ENCODE peak calls at places on chromosomes 5 and 9, in nine cellular contexts. V is fibroblast of lung, I is keratinocyte, D is HCT116, H is hepatocyte, P is GM23248, M is K562, O is astrocyte, L is PC-9. F is an unnamed sample. For H3K79me2, the result is how much of the 10 kb centered on the place peaks cover.

GRCh38 chr9:73023025-73023541 is 70.2 kb upstream of the ALDH1A1 start:
- DNase-seq in V (peak), I (peak), D (peak), H (peak), P (peak), M (no peak), O (peak), L (peak), F (peak)

GRCh38 chr5:139698461-139699146 is 50.5 kb downstream of the CXXC5 start:
- DNase-seq in V (peak), I (no peak), D (no peak), H (peak), P (peak), M (peak), O (peak), L (peak), F (peak)

GRCh38 chr5:160675988-160676387 is 176.0 kb downstream of the ATP10B start:
- DNase-seq in V (no peak), I (no peak), D (no peak), H (no peak), P (no peak), M (no peak), O (no peak), L (no peak), F (no peak)

GRCh38 chr5:169668732-169669131 is 31.7 kb downstream of the DOCK2 start:
- DNase-seq in V (peak), I (no peak), D (no peak), H (no peak), P (no peak), M (no peak), O (peak), L (no peak), F (no peak)

GRCh38 chr5:71925608-71926091 is 181.6 kb upstream of the MAP1B start:
- DNase-seq in V (no peak), I (no peak), D (no peak), H (no peak), P (peak), M (no peak), O (peak), L (no peak), F (no peak)

GRCh38 chr5:139655727-139656271 is 7.7 kb downstream of the CXXC5 start:
- DNase-seq in V (peak), I (no peak), D (no peak), H (peak), P (peak), M (no peak), O (no peak), L (peak), F (no peak)

GRCh38 chr5:137268646-137269045 is 230.5 kb downstream of the SPOCK1 start:
- DNase-seq in V (no peak), I (no peak), D (no peak), H (no peak), P (peak), M (no peak), O (no peak), L (no peak), F (no peak)

GRCh38 chr9:17993009-17993408 is 414.1 kb downstream of the SH3GL2 start:
- DNase-seq in V (no peak), I (no peak), D (no peak), H (no peak), P (no peak), M (no peak), O (no peak), L (no peak), F (no peak)

GRCh38 chr9:34710023-34710422 is at the start of gene CCL21:
- DNase-seq in V (peak), I (no peak), D (no peak), H (no peak), P (no peak), M (no peak), O (peak), L (no peak), F (no peak)

GRCh38 chr5:65172486-65173129 is 309.1 kb downstream of the ADAMTS6 start:
- DNase-seq in V (no peak), I (no peak), D (no peak), H (no peak), P (peak), M (no peak), O (peak), L (no peak), F (no peak)

GRCh38 chr5:81553570-81554212 is 159.8 kb upstream of the ACOT12 start:
- DNase-seq in V (no peak), I (no peak), D (no peak), H (no peak), P (no peak), M (no peak), O (no peak), L (no peak), F (no peak)

GRCh38 chr5:11143456-11144267 is 382.6 kb upstream of the DAP start:
- DNase-seq in V (no peak), I (no peak), D (no peak), H (no peak), P (no peak), M (no peak), O (peak), L (no peak), F (no peak)

GRCh38 chr9:134765785-134766184 is 114.8 kb upstream of the FCN2 start:
- DNase-seq in V (no peak), I (no peak), D (no peak), H (no peak), P (no peak), M (no peak), O (no peak), L (no peak), F (no peak)

GRCh38 chr9:13322828-13323550 is 43.5 kb upstream of the MPDZ start:
- DNase-seq in V (no peak), I (no peak), D (no peak), H (no peak), P (no peak), M (no peak), O (no peak), L (no peak), F (peak)

GRCh38 chr9:12878342-12878978 is 103.6 kb downstream of the LURAP1L start:
- DNase-seq in V (peak), I (no peak), D (no peak), H (no peak), P (peak), M (no peak), O (no peak), L (no peak), F (peak)

GRCh38 chr9:105257767-105258166 is 13.3 kb downstream of the SLC44A1 start:
- DNase-seq in V (no peak), I (no peak), D (no peak), H (no peak), P (no peak), M (no peak), O (no peak), L (no peak), F (no peak)

GRCh38 chr9:105251733-105252404 is 7.4 kb downstream of the SLC44A1 start:
- DNase-seq in V (no peak), I (no peak), D (no peak), H (no peak), P (no peak), M (no peak), O (no peak), L (no peak), F (no peak)

GRCh38 chr9:105251133-105251532 is 6.7 kb downstream of the SLC44A1 start:
- DNase-seq in V (no peak), I (no peak), D (no peak), H (no peak), P (no peak), M (no peak), O (no peak), L (no peak), F (no peak)

GRCh38 chr9:105252405-105252756 is 7.9 kb downstream of the SLC44A1 start:
- DNase-seq in V (no peak), I (no peak), D (no peak), H (no peak), P (no peak), M (no peak), O (no peak), L (no peak), F (no peak)

GRCh38 chr9:105254226-105254625 is 9.8 kb downstream of the SLC44A1 start:
- DNase-seq in V (no peak), I (no peak), D (no peak), H (no peak), P (no peak), M (no peak), O (no peak), L (no peak), F (no peak)
- H3K79me2 ChIP-seq in V (under half), I (under half), D (under half), H (half or more), P (half or more), M (under half), O (under half), L (under half), F (half or more)

DNA sequence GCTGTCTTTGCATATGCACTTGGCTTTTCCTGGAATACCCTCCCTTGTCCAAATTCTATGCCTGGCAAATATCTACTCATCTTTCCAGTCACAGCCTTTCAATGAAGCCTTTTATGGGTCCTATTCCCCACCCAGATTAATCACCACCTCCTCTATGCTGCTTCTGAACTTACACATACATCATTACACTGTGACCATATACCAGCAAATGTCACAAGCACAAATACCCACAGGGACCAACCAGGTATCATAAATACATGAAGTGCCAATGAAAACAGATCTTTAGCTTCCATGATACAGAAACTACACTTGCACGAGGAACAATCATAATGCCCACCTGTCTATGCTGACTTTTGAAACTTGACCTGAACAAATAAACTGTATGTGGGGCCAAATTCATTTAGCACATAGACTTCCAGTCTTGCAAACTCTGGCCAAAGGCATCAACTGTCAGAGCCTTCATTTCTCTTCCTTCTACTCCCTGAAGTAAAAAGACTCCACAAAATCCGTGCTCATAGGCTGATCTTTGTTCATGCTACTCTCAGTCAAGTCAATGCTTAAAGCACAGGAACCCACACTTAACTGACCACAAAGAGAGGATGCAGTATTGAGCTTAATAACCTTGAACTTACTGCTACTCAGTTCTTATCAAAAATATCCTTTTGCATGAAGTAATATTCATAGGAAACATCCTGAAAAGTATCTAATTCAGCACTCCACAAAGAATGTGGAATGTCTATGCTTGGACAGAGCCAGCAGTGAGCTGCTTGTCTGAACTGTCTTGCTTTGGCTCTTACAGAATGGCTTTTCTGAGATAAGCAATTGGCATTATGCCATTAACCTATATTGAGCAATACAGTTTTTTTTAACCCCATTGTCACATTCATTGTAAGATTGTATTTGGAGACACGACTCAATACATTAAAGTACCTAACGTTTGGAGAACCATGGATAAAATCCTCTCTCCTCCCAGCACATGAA is 21.9 kb downstream of the LPAR1 start:
- DNase-seq in V (peak), I (no peak), D (no peak), H (peak), P (peak), M (no peak), O (peak), L (no peak), F (no peak)
- H3K79me2 ChIP-seq in V (half or more), I (half or more), D (under half), H (half or more), P (half or more), M (under half), O (under half), L (under half), F (under half)

GRCh38 chr5:17243287-17244063 is 26.0 kb downstream of the BASP1 start:
- DNase-seq in V (no peak), I (no peak), D (no peak), H (no peak), P (no peak), M (no peak), O (no peak), L (no peak), F (no peak)
- H3K79me2 ChIP-seq in V (half or more), I (half or more), D (under half), H (half or more), P (half or more), M (under half), O (half or more), L (under half), F (half or more)

GRCh38 chr5:124732891-124733670 is 13.4 kb downstream of the ZNF608 start:
- DNase-seq in V (no peak), I (no peak), D (no peak), H (no peak), P (no peak), M (no peak), O (no peak), L (no peak), F (no peak)

GRCh38 chr5:124730381-124730780 is 16.1 kb downstream of the ZNF608 start:
- DNase-seq in V (no peak), I (no peak), D (no peak), H (no peak), P (no peak), M (no peak), O (no peak), L (no peak), F (no peak)

GRCh38 chr5:124734574-124735168 is 11.8 kb downstream of the ZNF608 start:
- DNase-seq in V (no peak), I (no peak), D (no peak), H (no peak), P (no peak), M (no peak), O (no peak), L (no peak), F (no peak)

GRCh38 chr5:124729687-124730359 is 16.6 kb downstream of the ZNF608 start:
- DNase-seq in V (no peak), I (no peak), D (no peak), H (no peak), P (peak), M (no peak), O (peak), L (no peak), F (no peak)

DNA sequence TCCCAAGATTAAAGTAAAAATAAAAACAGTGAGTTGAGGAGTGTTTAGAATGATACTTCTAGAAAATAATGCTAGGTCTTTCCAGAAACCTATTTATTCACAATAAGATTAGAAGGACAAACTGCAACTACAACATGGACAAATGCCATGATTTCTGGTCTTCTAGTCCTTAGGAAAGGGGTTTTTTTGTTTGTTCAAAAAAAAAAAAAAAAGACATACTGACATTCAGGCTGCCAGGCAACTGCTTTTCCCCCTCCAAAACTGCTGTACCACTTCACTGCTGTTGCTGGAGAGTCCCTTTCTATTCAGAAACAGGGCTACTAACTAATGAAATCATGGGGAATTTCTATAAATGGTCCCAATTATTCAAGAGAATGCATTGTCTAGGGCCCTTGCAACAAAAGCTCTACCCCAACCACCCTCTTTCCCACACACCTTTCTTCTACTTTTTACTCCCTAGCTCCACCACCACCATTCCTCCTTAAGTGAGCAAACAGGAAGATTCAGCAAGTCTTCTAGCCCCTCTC is 14.0 kb downstream of the ZNF608 start:
- DNase-seq in V (no peak), I (no peak), D (no peak), H (no peak), P (no peak), M (no peak), O (no peak), L (no peak), F (no peak)
- H3K79me2 ChIP-seq in V (under half), I (under half), D (under half), H (half or more), P (under half), M (under half), O (half or more), L (under half), F (half or more)

GRCh38 chr9:79674052-79674777 is 102.5 kb downstream of the TLE4 start:
- DNase-seq in V (no peak), I (no peak), D (no peak), H (no peak), P (no peak), M (peak), O (no peak), L (no peak), F (no peak)
- H3K79me2 ChIP-seq in V (under half), I (under half), D (under half), H (under half), P (under half), M (under half), O (under half), L (under half), F (under half)

DNA sequence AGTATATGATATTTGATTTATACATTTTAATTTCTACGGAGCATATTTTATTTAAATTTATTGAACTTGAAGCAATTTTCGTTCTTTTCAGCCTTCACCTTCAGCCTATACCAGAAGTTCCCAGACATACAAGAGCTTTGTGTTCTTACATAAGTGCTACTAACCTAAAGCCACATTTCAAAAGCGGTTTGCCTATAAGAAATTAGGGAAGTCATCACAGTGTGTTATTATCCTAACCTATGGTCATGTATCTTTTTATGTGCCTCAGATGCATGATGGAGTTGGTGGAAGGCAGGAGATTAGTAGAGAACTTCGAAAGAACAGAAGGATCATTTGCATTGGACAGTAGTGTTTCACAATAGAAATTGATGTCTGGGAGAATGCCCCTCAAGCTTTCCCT is 3.1 kb downstream of the KIF2A start:
- DNase-seq in V (no peak), I (no peak), D (no peak), H (no peak), P (no peak), M (no peak), O (no peak), L (no peak), F (no peak)
- H3K79me2 ChIP-seq in V (half or more), I (half or more), D (half or more), H (half or more), P (half or more), M (half or more), O (half or more), L (half or more), F (half or more)

DNA sequence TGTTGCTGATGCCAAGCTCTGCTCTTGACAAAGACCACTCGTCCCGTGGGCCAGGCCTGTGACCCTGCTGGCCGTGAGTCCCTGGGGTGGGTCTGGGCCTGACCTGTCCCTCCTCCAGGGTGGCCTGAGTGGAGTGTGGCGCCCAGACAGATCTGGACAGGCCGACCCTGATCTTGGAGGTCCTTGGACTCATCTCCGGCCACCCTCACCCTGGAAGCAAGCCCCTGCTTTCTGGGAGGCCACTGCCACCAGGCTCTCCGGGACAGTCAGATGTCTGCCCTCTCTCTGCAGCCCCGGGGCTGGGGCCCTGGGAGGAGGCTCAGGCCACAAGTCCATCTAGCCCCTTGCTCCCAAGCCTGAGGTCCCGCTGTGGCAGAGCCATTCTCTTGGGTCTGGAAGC is 31.2 kb upstream of the TMEM250 start:
- DNase-seq in V (no peak), I (no peak), D (no peak), H (no peak), P (no peak), M (no peak), O (no peak), L (no peak), F (no peak)
- H3K79me2 ChIP-seq in V (under half), I (under half), D (under half), H (under half), P (under half), M (under half), O (under half), L (under half), F (under half)

DNA sequence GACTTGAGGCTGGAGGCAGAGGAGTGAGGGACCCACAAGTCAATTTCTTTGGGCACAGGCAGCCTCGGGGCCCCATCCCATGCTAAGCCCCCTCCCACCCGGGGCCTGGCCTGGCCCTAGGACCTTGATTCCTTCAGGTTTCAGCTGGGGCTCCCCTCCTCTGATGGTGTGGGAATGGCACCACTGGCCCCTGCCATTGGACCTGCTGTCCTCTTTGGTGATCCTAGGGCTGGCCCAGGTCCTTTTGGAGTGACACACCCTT is 10.5 kb downstream of the ERGIC1 start:
- DNase-seq in V (no peak), I (no peak), D (no peak), H (no peak), P (no peak), M (no peak), O (no peak), L (no peak), F (no peak)
- H3K79me2 ChIP-seq in V (half or more), I (under half), D (under half), H (half or more), P (half or more), M (under half), O (half or more), L (under half), F (under half)

F was measured in mesendoderm.